ENCODE peak calls at places on chromosomes 2 and 18, in ten cellular contexts. D, C, I, P, S, L, X, W, M and Z are unnamed samples.
A peak's percentile ranks its signal among the peaks of the same experiment; 100 is the strongest.

GRCh38 chr2:45612741-45613140 is 1.7 kb upstream of the SRBD1 start:
- DNase-seq in D (no peak), C (no peak), I (no peak), P (no peak), S (no peak), L (no peak), X (no peak), W (no peak), M (no peak), Z (no peak)

GRCh38 chr2:145380436-145381017 is 860.6 kb upstream of the ZEB2 start:
- DNase-seq in D (no peak), C (no peak), I (no peak), P (no peak), S (no peak), L (no peak), X (no peak), W (no peak), M (no peak), Z (no peak)

GRCh38 chr18:50981381-50981780 is 13.5 kb downstream of the ELAC1 start:
- DNase-seq in D (no peak), C (no peak), I (no peak), P (no peak), S (no peak), L (no peak), X (no peak), W (no peak), M (no peak), Z (no peak)

GRCh38 chr2:171317492-171318125 is 116.2 kb downstream of the METTL8 start:
- DNase-seq in D (no peak), C (no peak), I (no peak), P (no peak), S (no peak), L (no peak), X (no peak), W (no peak), M (no peak), Z (no peak)

GRCh38 chr2:149972039-149972438 is 384.5 kb upstream of the MMADHC start:
- DNase-seq in D (no peak), C (no peak), I (no peak), P (no peak), S (no peak), L (no peak), X (no peak), W (no peak), M (no peak), Z (no peak)

GRCh38 chr2:82796132-82796531 is 1662.9 kb downstream of the SUCLG1 start:
- DNase-seq in D (no peak), C (no peak), I (no peak), P (no peak), S (no peak), L (no peak), X (no peak), W (no peak), M (no peak), Z (no peak)

GRCh38 chr2:197184959-197185586 is 125.5 kb downstream of the ANKRD44 start:
- DNase-seq in D (no peak), C (no peak), I (no peak), P (no peak), S (peak; percentile 53), L (peak; percentile 60), X (peak; percentile 88), W (peak; percentile 92), M (no peak), Z (no peak)

GRCh38 chr2:159093496-159093895 is 125.1 kb downstream of the TANC1 start:
- DNase-seq in D (no peak), C (no peak), I (no peak), P (peak; percentile 29), S (no peak), L (peak; percentile 76), X (no peak), W (no peak), M (no peak), Z (no peak)

GRCh38 chr18:3604626-3605408 is 154.8 kb downstream of the TGIF1 start:
- DNase-seq in D (peak; percentile 93), C (peak; percentile 54), I (no peak), P (no peak), S (no peak), L (no peak), X (peak; percentile 35), W (no peak), M (peak; percentile 81), Z (no peak)
- H3K4me3 ChIP-seq in D (peak overlapping the region; percentile 45), C (peak overlapping the region; percentile 70), I (peak overlapping the region; percentile 40), P (peak overlapping the region; percentile 21), S (peak overlapping the region; percentile 45), L (no peak overlapping the region), X (peak overlapping the region; percentile 30), W (peak overlapping the region; percentile 63), M (peak overlapping the region; percentile 72), Z (peak overlapping the region; percentile 52)

DNA sequence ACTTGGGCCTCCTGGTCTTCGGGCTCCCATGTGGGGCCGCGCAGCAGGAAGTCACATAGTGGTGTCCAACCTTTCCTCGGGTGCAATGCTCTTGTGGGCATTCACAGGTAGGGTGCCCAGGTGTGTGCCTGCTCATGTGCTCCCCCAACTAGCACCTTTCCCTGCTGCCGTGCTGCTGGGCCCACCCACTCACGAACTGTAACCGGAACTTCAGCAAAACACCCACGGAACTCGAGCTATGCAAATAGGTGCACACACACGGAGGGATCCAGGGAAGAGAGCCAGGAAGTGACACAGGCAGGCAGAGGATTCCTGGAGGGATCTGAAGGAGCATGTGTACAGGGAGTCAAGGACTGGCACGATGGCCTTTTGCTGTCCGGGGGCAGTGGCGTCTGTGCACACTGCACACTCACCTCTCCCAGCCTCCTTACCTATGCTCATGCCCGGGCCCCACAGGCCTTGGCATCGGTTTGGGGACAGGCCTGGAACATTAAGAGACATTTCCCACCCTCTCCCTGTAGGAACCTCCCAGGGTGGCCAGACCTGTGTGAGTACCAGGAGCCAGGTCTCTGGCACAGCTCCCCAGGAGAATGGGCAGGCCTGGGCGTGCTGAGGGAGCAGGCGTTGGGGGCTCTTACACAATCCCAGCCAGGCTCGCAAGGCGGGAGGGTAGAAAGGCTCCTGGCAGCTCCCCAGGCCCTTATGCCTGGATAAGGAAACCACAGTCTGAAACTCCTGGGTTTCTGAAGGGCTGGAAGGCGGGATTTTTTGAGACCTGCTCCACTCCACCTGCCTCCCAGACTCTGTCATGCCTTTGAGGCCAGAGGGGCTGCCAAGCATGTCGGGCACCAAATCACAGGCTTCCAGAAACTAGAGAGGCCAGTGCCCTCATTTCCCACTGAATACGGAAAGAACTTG is 6.6 kb upstream of the PTMA start:
- DNase-seq in D (peak; percentile 45), C (no peak), I (no peak), P (no peak), S (no peak), L (peak; percentile 94), X (no peak), W (no peak), M (no peak), Z (no peak)
- TF ChIP-seq POLR2AphosphoS5 in D (peak; percentile 73), C (no peak), I (no peak), P (no peak), S (no peak), L (peak; percentile 79), X (no peak), W (peak; percentile 31), M (no peak), Z (no peak)

GRCh38 chr2:137964066-137964858 is at the start of gene HNMT:
- DNase-seq in D (peak; percentile 100), C (peak; percentile 49), I (peak; percentile 59), P (peak; percentile 64), S (peak; percentile 4), L (peak; percentile 47), X (no peak), W (peak; percentile 53), M (no peak), Z (no peak)

GRCh38 chr2:137966043-137966442 is 1.8 kb downstream of the HNMT start:
- DNase-seq in D (no peak), C (no peak), I (no peak), P (no peak), S (no peak), L (no peak), X (no peak), W (no peak), M (no peak), Z (no peak)

GRCh38 chr2:137967042-137967441 is 2.8 kb downstream of the HNMT start:
- DNase-seq in D (no peak), C (no peak), I (no peak), P (no peak), S (no peak), L (no peak), X (no peak), W (no peak), M (no peak), Z (no peak)

GRCh38 chr2:137963535-137964065 is 673 bp upstream of the HNMT start:
- DNase-seq in D (peak; percentile 53), C (no peak), I (no peak), P (no peak), S (no peak), L (no peak), X (no peak), W (no peak), M (no peak), Z (no peak)

DNA sequence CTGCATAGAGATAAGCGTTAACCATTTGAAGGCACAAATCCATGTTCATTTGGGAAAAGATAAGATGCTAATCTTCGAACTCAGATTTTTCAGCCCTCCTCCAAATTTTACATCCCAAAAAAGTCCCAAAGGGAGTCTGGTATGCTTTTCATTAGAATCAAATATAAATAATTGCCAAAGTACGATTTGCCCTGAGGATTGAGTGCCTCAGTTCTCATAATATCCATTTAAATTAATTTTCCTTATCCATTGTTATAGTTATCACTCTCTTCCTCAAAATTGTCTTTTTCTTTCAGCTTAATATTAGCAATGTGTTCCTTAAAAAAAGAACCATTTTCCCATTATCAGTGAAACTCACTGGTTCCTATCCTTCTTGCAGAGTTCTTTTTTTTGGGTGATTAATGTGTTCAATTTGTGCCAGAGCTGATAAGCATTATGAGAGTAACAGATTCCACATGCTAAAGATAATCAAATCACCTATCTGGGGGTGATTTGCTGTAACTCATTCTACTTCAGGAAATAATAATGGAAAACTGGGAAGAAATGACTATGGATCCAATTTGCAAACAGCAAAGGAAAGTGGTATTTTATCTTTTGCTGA is 686 bp downstream of the HNMT start:
- DNase-seq in D (no peak), C (no peak), I (peak; percentile 54), P (no peak), S (no peak), L (no peak), X (no peak), W (no peak), M (no peak), Z (no peak)
- H3K4me3 ChIP-seq in D (peak overlapping the region; percentile 85), C (peak overlapping the region; percentile 34), I (peak overlapping the region; percentile 40), P (peak overlapping the region; percentile 46), S (peak overlapping the region; percentile 55), L (peak overlapping the region; percentile 39), X (peak overlapping the region; percentile 40), W (peak overlapping the region; percentile 72), M (peak overlapping the region; percentile 65), Z (peak overlapping the region; percentile 57)

GRCh38 chr2:238255146-238255545 is 15.3 kb upstream of the HES6 start:
- DNase-seq in D (no peak), C (no peak), I (no peak), P (no peak), S (no peak), L (no peak), X (peak; percentile 51), W (no peak), M (no peak), Z (no peak)

GRCh38 chr2:238255636-238256035 is 15.8 kb upstream of the HES6 start:
- DNase-seq in D (no peak), C (no peak), I (no peak), P (no peak), S (no peak), L (no peak), X (peak; percentile 43), W (no peak), M (no peak), Z (no peak)

GRCh38 chr2:238257786-238258700 is 18.2 kb upstream of the HES6 start:
- DNase-seq in D (no peak), C (no peak), I (no peak), P (no peak), S (peak; percentile 46), L (no peak), X (peak; percentile 37), W (no peak), M (no peak), Z (no peak)

GRCh38 chr2:238256111-238256510 is 16.3 kb upstream of the HES6 start:
- DNase-seq in D (no peak), C (no peak), I (no peak), P (no peak), S (no peak), L (no peak), X (peak; percentile 39), W (no peak), M (no peak), Z (no peak)

DNA sequence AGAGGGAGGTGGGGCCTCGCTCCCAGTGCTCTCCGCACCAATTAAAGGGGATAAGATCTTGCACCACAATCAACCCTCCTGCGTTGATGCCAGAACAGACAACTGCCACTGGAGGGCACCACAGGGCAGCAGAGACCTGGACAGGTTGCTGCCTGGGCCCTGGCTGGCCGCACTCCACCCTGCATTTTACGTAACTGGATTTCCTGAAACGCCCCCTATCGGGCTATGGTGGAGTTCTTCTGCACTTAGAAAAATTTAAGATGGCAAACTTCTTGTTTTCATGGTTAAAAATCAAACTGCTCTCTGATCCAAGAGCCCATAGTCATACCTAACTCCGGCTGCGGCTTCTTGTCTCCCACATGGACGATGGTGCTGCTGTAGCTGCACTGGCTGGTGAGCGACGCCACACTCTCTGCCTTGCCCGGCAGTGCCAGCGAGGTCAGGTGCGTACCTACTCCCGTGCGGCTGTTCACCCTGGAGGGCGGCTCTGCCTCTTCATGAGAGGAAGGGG is 16.8 kb upstream of the HES6 start:
- DNase-seq in D (peak; percentile 91), C (peak; percentile 98), I (peak; percentile 95), P (peak; percentile 90), S (no peak), L (peak; percentile 90), X (peak; percentile 88), W (peak; percentile 85), M (peak; percentile 51), Z (no peak)
- TF ChIP-seq POLR2AphosphoS5 in D (no peak), C (peak; percentile 16), I (no peak), P (no peak), S (no peak), L (peak; percentile 85), X (peak; percentile 44), W (no peak), M (no peak), Z (no peak)